ENCODE peak calls at places on chromosomes 16 and 17, in seven cellular contexts. L, S, O, C, D, X and N are unnamed samples.

GRCh38 chr16:64882385-64882784 is 239.5 kb downstream of the CDH11 start:
- DNase-seq in S (no peak), X (no peak), O (no peak), C (no peak), L (no peak), D (no peak), N (no peak)

GRCh38 chr16:4356820-4357219 is 5.7 kb upstream of the PAM16 start:
- DNase-seq in S (no peak), L (no peak), O (no peak), C (no peak), X (no peak), D (no peak), N (no peak)

GRCh38 chr16:11093578-11094074 is 149.3 kb downstream of the CLEC16A start:
- DNase-seq in X (no peak), S (no peak), C (no peak), D (no peak), L (no peak), O (no peak), N (no peak)

GRCh38 chr17:81615401-81615930 is 21.4 kb downstream of the NPLOC4 start:
- DNase-seq in S (no peak), L (no peak), D (no peak), X (no peak), C (no peak), O (no peak), N (no peak)

GRCh38 chr17:50283246-50283645 is 9.0 kb downstream of the TMEM92 start:
- DNase-seq in X (no peak), L (no peak), S (no peak), O (no peak), D (no peak), C (no peak), N (no peak)

GRCh38 chr16:12205378-12205777 is 228.8 kb downstream of the SNX29 start:
- DNase-seq in C (no peak), S (no peak), X (no peak), L (no peak), D (no peak), O (no peak), N (no peak)

GRCh38 chr17:36524428-36524876 is 10.2 kb downstream of the MYO19 start:
- DNase-seq in D (no peak), O (no peak), X (no peak), C (no peak), L (no peak), S (no peak), N (no peak)

GRCh38 chr16:19831678-19832077 is 53.0 kb downstream of the GPRC5B start:
- DNase-seq in C (no peak), L (peak; percentile 42), O (no peak), S (no peak), D (no peak), X (no peak), N (no peak)

GRCh38 chr17:386145-386876 is 33.7 kb upstream of the RPH3AL start:
- DNase-seq in X (peak; percentile 51), O (peak; percentile 87), C (peak; percentile 83), L (no peak), S (peak; percentile 74), D (peak; percentile 51), N (peak; percentile 87)

GRCh38 chr16:72219282-72219681 is 47.3 kb upstream of the PMFBP1 start:
- DNase-seq in S (no peak), L (no peak), X (no peak), C (no peak), O (no peak), D (no peak), N (no peak)

GRCh38 chr17:65588194-65588808 is 26.9 kb upstream of the AXIN2 start:
- DNase-seq in D (no peak), C (peak; percentile 56), X (no peak), S (no peak), O (no peak), L (no peak), N (no peak)

GRCh38 chr16:53773150-53773846 is 69.3 kb downstream of the FTO start:
- DNase-seq in S (no peak), D (no peak), O (peak; percentile 46), C (peak; percentile 18), X (peak; percentile 51), L (peak; percentile 33), N (no peak)

GRCh38 chr16:85679870-85680269 is 8.9 kb downstream of the GINS2 start:
- DNase-seq in S (no peak), D (no peak), C (no peak), L (no peak), O (no peak), X (no peak), N (no peak)

GRCh38 chr16:10558746-10559641 is 21.4 kb downstream of the EMP2 start:
- DNase-seq in O (no peak), C (peak; percentile 52), D (no peak), L (no peak), S (no peak), X (peak; percentile 72), N (no peak)

DNA sequence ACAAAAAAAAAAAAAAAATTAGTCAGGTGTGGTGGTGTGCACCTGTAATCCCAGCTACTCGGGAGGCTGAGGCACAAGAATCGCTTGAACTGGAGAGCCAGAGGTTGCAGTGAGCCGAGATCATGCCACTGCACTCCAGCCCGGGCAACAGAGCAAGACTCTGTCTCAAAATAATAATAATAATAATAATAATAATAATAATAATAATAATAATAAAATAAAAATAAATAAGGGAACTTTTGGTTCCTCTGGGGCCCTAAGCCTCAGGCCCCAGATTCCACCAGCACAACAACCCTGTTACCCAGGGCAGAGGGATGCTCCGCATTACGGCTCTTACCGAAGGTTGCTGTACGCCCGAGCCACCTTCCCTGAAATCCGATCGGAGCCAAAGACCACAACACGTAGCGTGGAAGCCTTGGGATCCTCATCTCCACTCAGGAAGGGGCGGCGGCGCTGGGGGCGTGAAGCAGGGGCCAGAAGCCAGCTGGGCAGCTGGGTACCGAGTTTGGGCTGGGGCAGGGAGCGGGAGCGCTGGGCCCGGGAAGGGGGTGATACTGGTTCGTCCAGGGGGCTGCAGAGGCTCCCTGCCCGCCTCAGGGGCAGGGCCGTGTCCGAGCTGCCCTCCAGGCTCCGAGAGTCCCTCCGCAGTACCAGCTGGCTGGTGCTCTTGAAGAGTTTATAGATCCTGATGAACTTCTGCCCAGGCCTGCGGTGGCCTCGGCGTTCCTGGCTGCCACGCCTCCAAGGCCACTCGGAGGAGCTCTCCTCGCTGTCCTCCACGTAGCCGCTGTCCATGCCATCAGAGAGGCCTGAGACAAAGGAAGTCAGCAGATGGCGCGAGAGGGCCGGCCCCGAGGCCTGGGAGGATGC is 20.6 kb upstream of the PIK3R6 start:
- DNase-seq in L (no peak), S (no peak), C (no peak), O (peak; percentile 33), X (no peak), D (no peak), N (no peak)
- TF ChIP-seq CTCF in L (peak; percentile 20), S (no peak), C (no peak), O (peak; percentile 69), X (no peak), D (no peak), N (peak; percentile 43)

DNA sequence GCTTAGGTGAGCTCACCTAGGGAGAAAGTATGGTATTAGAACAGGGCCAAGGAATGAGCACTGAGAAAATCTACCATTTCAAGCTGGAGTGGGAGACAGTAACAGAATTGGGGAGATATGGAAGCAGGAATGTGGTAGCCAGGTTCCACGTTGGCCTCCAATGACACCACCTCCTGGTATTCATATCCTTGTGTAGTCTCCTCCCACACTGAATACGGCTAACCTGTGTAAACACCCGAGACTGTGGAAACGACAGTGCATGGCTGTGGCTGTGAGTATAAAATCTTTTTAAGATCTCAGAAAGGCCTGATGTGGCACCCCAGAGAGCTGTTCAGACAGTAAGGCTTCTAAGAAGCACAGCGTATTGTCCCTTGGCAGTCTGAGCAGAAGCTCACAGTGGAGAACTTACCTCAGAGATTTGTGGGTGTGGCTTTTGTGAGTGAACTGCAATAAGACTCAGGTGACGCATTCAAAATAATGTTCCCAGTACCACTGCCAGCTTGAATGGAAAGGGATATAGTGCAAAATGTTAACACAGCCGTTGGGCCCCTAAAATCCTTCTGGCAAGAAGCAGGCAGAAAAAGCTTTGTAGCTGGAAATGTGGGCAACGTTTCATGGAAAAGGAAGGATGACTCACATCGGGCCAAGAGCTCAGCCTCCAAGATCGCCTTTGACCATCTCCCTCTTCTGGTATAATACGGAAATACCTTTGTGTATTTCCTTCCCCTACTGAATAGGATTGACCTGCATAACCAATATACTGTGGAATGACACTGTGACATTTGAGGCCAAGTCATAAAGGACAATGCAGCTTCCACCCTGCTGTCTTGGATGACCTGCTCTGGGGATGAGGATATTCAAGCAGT is 14.4 kb downstream of the SDR42E1 start:
- DNase-seq in X (no peak), D (no peak), L (no peak), S (no peak), C (no peak), O (peak; percentile 41), N (no peak)
- TF ChIP-seq CTCF in X (no peak), D (no peak), L (no peak), S (no peak), C (no peak), O (peak; percentile 56), N (no peak)

DNA sequence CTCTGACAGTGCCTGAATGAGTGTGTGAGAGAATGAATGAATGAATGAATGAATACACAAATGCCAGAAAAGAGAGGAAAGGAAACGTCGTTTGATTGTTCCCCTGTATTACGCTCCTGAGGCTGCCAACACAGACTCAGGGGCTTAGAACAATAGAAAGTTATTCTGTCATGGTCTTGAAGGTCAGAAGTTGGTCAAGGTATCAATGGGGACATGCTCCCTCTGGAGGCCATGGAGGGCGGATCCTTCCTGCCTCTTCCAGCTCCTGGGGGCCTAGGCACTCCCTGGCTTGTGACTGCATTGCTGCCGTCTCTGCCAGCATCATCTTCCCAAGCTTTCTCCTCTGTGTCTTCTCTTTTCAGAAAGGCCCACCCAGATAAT is 1.5 kb upstream of the SLC38A8 start:
- DNase-seq in S (no peak), O (peak; percentile 59), C (no peak), X (no peak), D (no peak), L (no peak), N (no peak)
- TF ChIP-seq CTCF in S (no peak), O (peak; percentile 69), C (no peak), X (no peak), D (no peak), L (peak; percentile 47), N (peak; percentile 52)

GRCh38 chr16:56736476-56736875 is 6.5 kb downstream of the NUP93 start:
- DNase-seq in X (no peak), S (no peak), O (no peak), C (no peak), D (no peak), L (no peak), N (no peak)

GRCh38 chr16:56732832-56733231 is 2.9 kb downstream of the NUP93 start:
- DNase-seq in X (no peak), D (no peak), S (no peak), O (no peak), L (no peak), C (no peak), N (no peak)

GRCh38 chr16:56741399-56741798 is 11.5 kb downstream of the NUP93 start:
- DNase-seq in S (no peak), X (no peak), C (no peak), O (no peak), D (no peak), L (no peak), N (no peak)

GRCh38 chr16:56734429-56734828 is 4.5 kb downstream of the NUP93 start:
- DNase-seq in X (no peak), C (no peak), O (peak; percentile 40), D (no peak), S (no peak), L (no peak), N (no peak)

DNA sequence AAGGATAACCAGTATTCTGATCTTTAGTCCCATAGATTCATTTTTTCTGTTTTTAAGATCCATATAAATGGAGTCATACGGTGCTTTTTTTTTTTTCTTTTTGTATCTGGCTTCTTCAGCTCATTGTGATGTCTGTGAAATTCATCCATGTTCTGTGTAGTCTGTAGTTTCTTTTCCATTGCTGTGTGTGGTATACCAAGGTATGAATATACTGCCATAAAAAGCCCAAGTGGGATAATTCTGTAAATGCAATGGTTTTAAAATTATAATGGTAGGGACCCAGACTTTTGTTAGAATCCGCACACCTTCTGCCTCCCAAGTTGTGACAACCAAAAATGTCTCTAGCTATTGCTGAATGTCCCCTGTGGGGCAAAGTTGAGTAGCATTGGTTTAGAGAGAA is 7.6 kb downstream of the NUP93 start:
- DNase-seq in D (no peak), C (no peak), O (no peak), X (no peak), L (no peak), S (no peak), N (no peak)
- TF ChIP-seq CTCF in D (no peak), C (no peak), O (no peak), X (no peak), L (no peak), S (no peak), N (no peak)